ENCODE peak calls at places on chromosomes 1 and 21, in ten cellular contexts. Z is H54, T is breast epithelium, L is prostate gland, W is gastrocnemius medialis, E is stomach, M is tibial nerve, V is HCT116, K is esophagus muscularis mucosa, B is uterus. A is an unnamed sample.

GRCh38 chr1:85361106-85361505 is 84.7 kb upstream of the BCL10 start:
- DNase-seq in Z (no peak), T (no peak), L (no peak), W (no peak), E (no peak), M (no peak), V (no peak), K (no peak), B (no peak), A (no peak)

GRCh38 chr1:230276401-230276800 is 149.7 kb downstream of the PGBD5 start:
- DNase-seq in Z (no peak), T (peak; percentile 19), L (no peak), W (no peak), E (peak; percentile 2), M (no peak), V (no peak), K (no peak), B (no peak), A (peak; percentile 1)

GRCh38 chr1:115830963-115831362 is 10.0 kb downstream of the NHLH2 start:
- DNase-seq in Z (no peak), T (no peak), L (no peak), W (no peak), E (no peak), M (no peak), V (no peak), K (no peak), B (no peak), A (no peak)

GRCh38 chr21:41873426-41873825 is 5.7 kb downstream of the PRDM15 start:
- DNase-seq in Z (no peak), T (no peak), L (no peak), W (no peak), E (no peak), M (no peak), V (no peak), K (no peak), B (no peak), A (no peak)

GRCh38 chr21:36804867-36805611 is 106.1 kb downstream of the SIM2 start:
- DNase-seq in Z (no peak), T (no peak), L (no peak), W (no peak), E (no peak), M (no peak), V (no peak), K (no peak), B (no peak), A (no peak)

GRCh38 chr1:162391790-162392563 is 10.4 kb downstream of the C1orf226 start:
- DNase-seq in Z (peak; percentile 35), T (no peak), L (peak; percentile 31), W (no peak), E (no peak), M (no peak), V (peak; percentile 42), K (no peak), B (no peak), A (peak; percentile 47)

GRCh38 chr1:98794196-98794886 is 132.8 kb downstream of the SNX7 start:
- DNase-seq in Z (peak; percentile 12), T (no peak), L (peak; percentile 7), W (no peak), E (no peak), M (peak; percentile 50), V (peak; percentile 48), K (no peak), B (peak; percentile 14), A (peak; percentile 74)

GRCh38 chr1:19643113-19643512 is 998 bp upstream of the NBL1 start:
- DNase-seq in Z (peak; percentile 88), T (peak; percentile 56), L (peak; percentile 59), W (no peak), E (peak; percentile 59), M (no peak), V (peak; percentile 79), K (no peak), B (no peak), A (no peak)

DNA sequence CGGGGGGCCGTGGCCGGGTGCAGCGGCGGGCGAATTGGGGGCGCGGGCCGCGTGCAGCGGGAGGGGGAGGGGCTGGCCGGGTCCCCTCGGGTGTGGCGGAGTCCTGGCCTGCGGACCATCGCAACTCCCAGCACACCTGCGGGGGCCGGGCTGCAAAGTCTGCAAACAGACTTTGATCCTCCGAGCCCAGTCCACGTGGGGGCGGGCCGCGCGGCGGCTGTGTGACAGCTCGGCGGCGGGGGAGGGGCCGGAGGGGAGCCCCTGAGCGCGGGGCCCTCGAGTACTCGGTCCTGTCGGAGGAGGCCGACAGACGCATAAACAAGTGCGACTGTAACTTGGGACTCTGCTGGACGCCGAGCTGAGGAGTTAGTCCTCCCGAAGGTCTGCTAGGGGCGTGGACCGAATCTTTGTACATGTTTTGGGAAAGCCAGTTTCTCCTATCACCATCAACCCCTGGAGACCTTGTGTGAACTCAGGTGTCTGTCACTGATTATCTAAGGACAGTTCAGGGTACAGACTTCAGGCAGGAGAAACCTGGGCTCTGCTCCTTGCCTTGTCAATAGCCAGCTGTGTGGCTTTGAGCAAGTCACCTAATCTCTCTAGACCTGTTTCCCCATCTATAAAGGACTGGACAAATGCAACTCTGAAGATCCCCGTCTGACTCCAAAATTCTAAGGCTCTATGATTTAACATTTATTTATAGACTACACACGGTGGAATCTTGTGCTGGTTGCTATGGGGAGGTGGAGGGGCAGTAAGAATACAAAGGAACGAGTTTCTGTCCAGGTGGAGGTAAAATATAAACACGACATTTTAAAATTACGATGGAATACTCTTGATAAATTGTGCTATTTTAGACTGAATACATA is 707 bp upstream of the SLC30A1 start:
- DNase-seq in Z (peak; percentile 50), T (peak; percentile 70), L (peak; percentile 75), W (no peak), E (peak; percentile 83), M (peak; percentile 61), V (no peak), K (peak; percentile 95), B (peak; percentile 80), A (peak; percentile 84)
- TF ChIP-seq POLR2A in Z (peak; percentile 35), T (no peak), L (no peak), W (no peak), E (no peak), M (no peak), V (no peak), K (no peak), B (no peak), A (peak; percentile 52)

GRCh38 chr21:43867332-43867703 is 2.3 kb downstream of the AGPAT3 start:
- DNase-seq in Z (no peak), T (no peak), L (no peak), W (no peak), E (no peak), M (no peak), V (no peak), K (no peak), B (no peak), A (no peak)

GRCh38 chr21:43865471-43866181 is 603 bp downstream of the AGPAT3 start:
- DNase-seq in Z (peak; percentile 75), T (no peak), L (no peak), W (peak; percentile 68), E (peak; percentile 69), M (no peak), V (no peak), K (no peak), B (peak; percentile 40), A (peak; percentile 52)

GRCh38 chr21:43866233-43866632 is 1.2 kb downstream of the AGPAT3 start:
- DNase-seq in Z (peak; percentile 55), T (no peak), L (peak; percentile 55), W (peak; percentile 77), E (no peak), M (peak; percentile 26), V (no peak), K (no peak), B (peak; percentile 53), A (peak; percentile 63)

GRCh38 chr21:43867936-43868335 is 2.9 kb downstream of the AGPAT3 start:
- DNase-seq in Z (no peak), T (no peak), L (no peak), W (no peak), E (no peak), M (no peak), V (no peak), K (no peak), B (no peak), A (no peak)

GRCh38 chr21:43866659-43867331 is 1.8 kb downstream of the AGPAT3 start:
- DNase-seq in Z (no peak), T (no peak), L (peak; percentile 33), W (peak; percentile 54), E (peak; percentile 78), M (no peak), V (no peak), K (no peak), B (no peak), A (no peak)
- TF ChIP-seq POLR2A in Z (no peak), T (no peak), L (peak; percentile 27), W (no peak), E (no peak), M (no peak), V (no peak), K (no peak), B (no peak), A (no peak)

DNA sequence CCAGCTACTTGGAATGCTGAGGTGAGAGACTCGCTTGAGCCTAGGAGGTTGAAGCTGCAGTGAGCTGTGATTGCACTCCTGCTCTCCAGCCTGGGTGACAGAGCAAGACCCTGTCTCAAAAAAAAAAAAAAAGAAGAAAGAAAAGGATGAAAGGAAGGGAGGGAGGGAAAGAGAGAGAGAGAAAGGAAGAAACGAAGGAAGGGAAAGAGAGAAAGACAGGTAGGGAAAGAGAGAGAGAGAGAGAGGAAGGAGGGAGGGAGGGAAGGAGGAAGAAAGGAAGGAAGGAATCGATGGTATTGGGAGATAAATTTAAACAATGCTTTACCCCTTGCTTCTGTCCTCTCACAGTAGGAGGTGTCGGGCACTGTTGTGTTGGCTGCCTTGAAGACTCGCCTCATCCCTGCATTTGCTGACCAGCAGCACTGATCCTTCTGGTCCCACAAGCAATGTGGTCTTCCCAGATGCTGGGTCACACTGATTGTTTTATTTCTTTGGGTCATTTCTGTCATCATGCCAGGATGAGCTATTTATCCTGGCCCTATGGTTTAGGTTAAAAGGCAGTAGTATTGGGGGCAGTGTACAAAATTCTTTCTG is 30.9 kb downstream of the GPR137B start:
- DNase-seq in Z (no peak), T (no peak), L (no peak), W (no peak), E (no peak), M (no peak), V (no peak), K (no peak), B (no peak), A (no peak)
- TF ChIP-seq POLR2A in Z (no peak), T (no peak), L (no peak), W (no peak), E (no peak), M (no peak), V (no peak), K (no peak), B (no peak), A (no peak)

GRCh38 chr21:34833465-34833864 is 164.7 kb downstream of the CLIC6 start:
- DNase-seq in Z (no peak), T (no peak), L (no peak), W (no peak), E (no peak), M (no peak), V (no peak), K (no peak), B (no peak), A (no peak)

GRCh38 chr21:34826818-34827217 is 158.0 kb downstream of the CLIC6 start:
- DNase-seq in Z (no peak), T (no peak), L (no peak), W (no peak), E (no peak), M (no peak), V (no peak), K (no peak), B (no peak), A (peak; percentile 10)

GRCh38 chr21:34834307-34834706 is 165.5 kb downstream of the CLIC6 start:
- DNase-seq in Z (no peak), T (no peak), L (no peak), W (no peak), E (no peak), M (no peak), V (no peak), K (no peak), B (no peak), A (no peak)

GRCh38 chr21:34827445-34828235 is 158.8 kb downstream of the CLIC6 start:
- DNase-seq in Z (no peak), T (no peak), L (no peak), W (no peak), E (no peak), M (no peak), V (no peak), K (no peak), B (no peak), A (no peak)

DNA sequence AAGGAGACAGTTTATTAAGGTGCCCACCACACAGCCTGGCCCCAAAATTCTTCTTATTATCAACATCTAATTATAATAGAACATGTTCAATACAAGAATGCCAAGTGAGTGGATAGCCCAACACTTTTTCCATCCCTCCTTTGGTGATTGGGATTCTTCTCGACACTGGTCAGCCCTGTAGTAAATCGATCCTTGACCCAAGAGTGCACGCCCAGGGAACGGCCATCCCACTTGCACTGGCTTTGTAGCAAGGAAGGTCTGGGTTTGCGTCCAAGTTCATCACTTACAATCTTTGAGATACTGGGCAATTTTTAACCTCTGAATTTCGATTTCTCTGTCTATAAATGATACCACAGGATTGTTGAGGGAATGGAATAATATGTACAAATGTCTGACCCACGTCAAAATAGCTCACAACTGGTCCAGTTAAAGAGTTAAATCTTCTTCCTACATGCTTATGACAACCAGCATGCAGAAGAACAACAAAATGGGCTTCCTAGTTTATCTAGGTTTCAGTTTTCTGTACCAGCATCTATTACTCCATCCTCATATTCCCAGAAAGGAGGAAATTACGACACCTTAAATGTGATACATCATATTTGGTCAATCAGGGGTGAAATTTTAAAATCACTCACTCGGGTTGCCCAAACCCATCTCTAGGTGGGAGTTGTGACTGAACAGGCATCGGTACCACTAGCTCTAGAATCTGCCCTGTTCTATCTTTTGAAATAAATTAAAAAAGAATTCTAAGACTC is 161.8 kb downstream of the CLIC6 start:
- DNase-seq in Z (no peak), T (no peak), L (no peak), W (no peak), E (no peak), M (no peak), V (no peak), K (no peak), B (no peak), A (no peak)
- TF ChIP-seq POLR2A in Z (no peak), T (no peak), L (no peak), W (no peak), E (no peak), M (no peak), V (no peak), K (no peak), B (no peak), A (no peak)

A was measured in adrenal gland.